ENCODE peak calls at places on chromosomes 6 and 20, in six cellular contexts. U is fibroblast of lung; M is hepatocyte; L is CD8-positive, alpha-beta T cell; D is AG04450; J is left ventricle myocardium inferior. E is an unnamed sample.

GRCh38 chr20:21104466-21104761 is 1.7 kb downstream of the LINC00237 start:
- DNase-seq in U (no peak), M (no peak), L (no peak), D (no peak), J (no peak), E (no peak)

GRCh38 chr6:47733879-47734558 is 35.6 kb downstream of the ADGRF4 start:
- DNase-seq in U (peak; percentile 6), M (peak; percentile 39), L (no peak), D (no peak), J (no peak), E (no peak)

GRCh38 chr6:24936641-24937317 is 1.0 kb upstream of the RIPOR2 start:
- DNase-seq in U (no peak), M (no peak), L (no peak), D (no peak), J (no peak), E (no peak)

GRCh38 chr6:111265842-111266241 is 178.5 kb downstream of the SLC16A10 start:
- DNase-seq in U (no peak), M (no peak), L (no peak), D (no peak), J (no peak), E (no peak)

GRCh38 chr6:57329933-57330332 is 12.5 kb downstream of the PRIM2 start:
- DNase-seq in U (no peak), M (no peak), L (no peak), D (no peak), J (no peak), E (no peak)

GRCh38 chr20:10061641-10062040 is 26.9 kb downstream of the ANKEF1 start:
- DNase-seq in U (no peak), M (no peak), L (no peak), D (no peak), J (peak; percentile 13), E (no peak)

GRCh38 chr20:62136283-62137091 is 6.7 kb downstream of the PSMA7 start:
- DNase-seq in U (peak; percentile 72), M (peak; percentile 82), L (peak; percentile 62), D (no peak), J (peak; percentile 66), E (peak; percentile 48)

GRCh38 chr20:43325926-43326325 is 131.8 kb upstream of the SRSF6 start:
- DNase-seq in U (no peak), M (no peak), L (no peak), D (no peak), J (no peak), E (no peak)

GRCh38 chr20:19609642-19610223 is 148.3 kb upstream of the RIN2 start:
- DNase-seq in U (no peak), M (peak; percentile 45), L (no peak), D (no peak), J (no peak), E (no peak)

GRCh38 chr6:3280866-3281465 is 22.2 kb downstream of the PSMG4 start:
- DNase-seq in U (no peak), M (no peak), L (no peak), D (no peak), J (no peak), E (no peak)

GRCh38 chr6:37371158-37372083 is 17.6 kb downstream of the RNF8 start:
- DNase-seq in U (no peak), M (no peak), L (no peak), D (no peak), J (no peak), E (no peak)

GRCh38 chr6:31711233-31711632 is 3.9 kb upstream of the LY6G6D start:
- DNase-seq in U (no peak), M (no peak), L (no peak), D (no peak), J (no peak), E (no peak)

GRCh38 chr6:155880905-155881304 is 425.3 kb upstream of the NOX3 start:
- DNase-seq in U (peak; percentile 62), M (no peak), L (no peak), D (no peak), J (no peak), E (no peak)

GRCh38 chr6:126180585-126180984 is 159.3 kb upstream of the CENPW start:
- DNase-seq in U (peak; percentile 86), M (no peak), L (no peak), D (peak; percentile 59), J (no peak), E (no peak)

GRCh38 chr6:16322666-16323312 is 84.4 kb downstream of the GMPR start:
- DNase-seq in U (peak; percentile 96), M (peak; percentile 39), L (peak; percentile 54), D (peak; percentile 87), J (peak; percentile 55), E (no peak)

GRCh38 chr6:4567141-4567540 is 209.1 kb upstream of the CDYL start:
- DNase-seq in U (peak; percentile 25), M (no peak), L (no peak), D (no peak), J (no peak), E (no peak)

GRCh38 chr6:12548526-12548925 is 168.0 kb upstream of the PHACTR1 start:
- DNase-seq in U (no peak), M (no peak), L (no peak), D (no peak), J (no peak), E (no peak)

GRCh38 chr20:3980260-3981131 is 34.9 kb downstream of the RNF24 start:
- DNase-seq in U (peak; percentile 76), M (peak; percentile 11), L (no peak), D (peak; percentile 4), J (peak; percentile 22), E (no peak)

GRCh38 chr6:30814137-30815084 is 69.9 kb upstream of the DDR1 start:
- DNase-seq in U (peak; percentile 68), M (peak; percentile 60), L (no peak), D (no peak), J (no peak), E (no peak)

GRCh38 chr6:35735452-35735851 is 1.4 kb upstream of the ARMC12 start:
- DNase-seq in U (no peak), M (no peak), L (no peak), D (no peak), J (no peak), E (no peak)

GRCh38 chr6:20946037-20946436 is 411.8 kb downstream of the CDKAL1 start:
- DNase-seq in U (peak; percentile 61), M (no peak), L (no peak), D (no peak), J (no peak), E (no peak)
- TF ChIP-seq CTCF in U (peak; percentile 41), M (no peak), L (no peak), D (peak; percentile 27), J (no peak), E (no peak)

GRCh38 chr6:372336-372911 is 19.1 kb upstream of the IRF4 start:
- DNase-seq in U (no peak), M (peak; percentile 10), L (no peak), D (no peak), J (no peak), E (no peak)

GRCh38 chr6:373031-373430 is 18.5 kb upstream of the IRF4 start:
- DNase-seq in U (no peak), M (no peak), L (no peak), D (no peak), J (no peak), E (no peak)

GRCh38 chr6:374956-375355 is 16.6 kb upstream of the IRF4 start:
- DNase-seq in U (no peak), M (no peak), L (no peak), D (no peak), J (no peak), E (no peak)

GRCh38 chr6:376823-377571 is 14.6 kb upstream of the IRF4 start:
- DNase-seq in U (no peak), M (no peak), L (no peak), D (no peak), J (no peak), E (no peak)

DNA sequence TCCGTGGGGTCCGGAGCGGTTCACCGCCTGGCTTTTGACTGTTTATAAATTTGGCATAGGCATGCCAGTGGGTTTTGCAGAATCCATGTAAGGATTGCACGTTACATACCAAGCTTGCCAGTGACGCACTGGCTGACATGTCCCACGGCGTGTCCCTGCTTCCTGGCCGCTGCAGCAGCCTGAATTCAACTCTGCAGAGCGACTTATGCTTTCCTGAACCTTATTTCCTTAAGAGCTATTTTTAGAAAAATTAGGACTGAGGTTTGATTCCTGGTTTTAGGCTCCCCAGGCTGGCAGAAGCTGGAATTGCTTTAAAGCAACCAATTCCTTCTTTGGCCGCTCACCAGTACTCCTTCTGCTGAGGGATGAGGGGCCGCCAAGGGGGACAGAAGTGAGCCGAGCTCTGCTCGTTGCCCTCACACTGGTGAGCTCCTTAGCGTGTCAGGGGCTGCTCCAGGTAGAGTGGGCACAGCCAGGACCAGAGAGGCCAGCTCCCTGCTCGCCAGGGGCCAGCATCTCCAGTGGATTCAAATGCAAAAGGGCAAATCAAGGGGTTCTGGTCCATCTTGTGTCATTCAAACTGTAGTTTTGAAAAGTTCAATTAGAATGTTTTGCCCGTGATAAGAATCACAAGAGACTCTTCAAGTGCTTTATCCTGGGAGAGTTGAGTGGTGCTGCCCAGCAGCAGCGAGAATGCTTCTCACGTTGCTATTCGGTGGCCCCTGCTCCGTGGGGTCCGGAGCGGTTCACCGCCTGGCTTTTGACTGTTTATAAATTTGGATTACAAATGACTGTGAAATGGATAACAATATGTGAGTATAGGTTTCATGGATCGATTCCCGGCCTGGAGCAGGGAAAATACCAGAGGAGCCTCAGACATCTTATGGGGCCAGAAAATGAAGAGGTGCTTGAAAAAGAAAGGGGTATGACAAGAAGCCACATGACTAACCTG is 17.5 kb upstream of the IRF4 start:
- DNase-seq in U (peak; percentile 48), M (peak; percentile 56), L (no peak), D (no peak), J (no peak), E (no peak)
- TF ChIP-seq CTCF in U (peak; percentile 38), M (peak; percentile 39), L (no peak), D (peak; percentile 28), J (peak; percentile 55), E (no peak)

DNA sequence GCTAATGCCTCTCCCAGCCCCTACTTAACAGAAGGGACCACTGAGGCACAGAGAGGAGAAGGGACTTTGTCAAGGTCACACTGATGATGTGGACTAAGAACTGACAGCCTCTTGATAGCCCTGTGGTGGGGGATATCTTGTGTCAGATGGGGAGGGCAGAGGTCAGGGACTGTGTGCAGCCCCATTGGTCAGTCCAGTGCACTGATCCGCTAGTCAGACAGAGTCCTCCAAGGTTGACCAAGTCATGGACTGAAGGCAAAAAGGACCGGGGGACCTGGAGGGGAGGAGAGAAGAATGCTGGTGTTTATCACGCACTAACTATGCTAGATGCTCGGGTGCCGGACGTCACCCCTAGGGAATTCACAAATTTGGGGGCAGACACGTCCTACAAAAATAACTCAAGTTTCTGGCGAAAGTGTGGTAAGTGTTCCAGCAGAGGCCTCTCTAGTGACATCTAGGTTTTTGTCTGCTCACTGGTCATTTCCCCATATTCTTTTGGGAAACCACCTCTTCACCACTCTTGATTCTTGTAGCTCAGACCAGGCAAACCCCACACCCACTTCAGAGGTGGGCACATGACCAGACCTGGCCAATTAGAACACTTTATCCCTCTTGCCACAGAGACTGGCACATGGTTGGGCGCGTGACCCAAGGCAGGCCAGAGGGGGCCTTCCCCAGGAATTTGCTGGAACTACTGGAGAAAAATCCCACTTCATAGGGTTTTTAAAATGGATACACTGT is 21.0 kb downstream of the TCF15 start:
- DNase-seq in U (no peak), M (no peak), L (no peak), D (no peak), J (no peak), E (no peak)
- TF ChIP-seq CTCF in U (no peak), M (no peak), L (no peak), D (no peak), J (no peak), E (no peak)

DNA sequence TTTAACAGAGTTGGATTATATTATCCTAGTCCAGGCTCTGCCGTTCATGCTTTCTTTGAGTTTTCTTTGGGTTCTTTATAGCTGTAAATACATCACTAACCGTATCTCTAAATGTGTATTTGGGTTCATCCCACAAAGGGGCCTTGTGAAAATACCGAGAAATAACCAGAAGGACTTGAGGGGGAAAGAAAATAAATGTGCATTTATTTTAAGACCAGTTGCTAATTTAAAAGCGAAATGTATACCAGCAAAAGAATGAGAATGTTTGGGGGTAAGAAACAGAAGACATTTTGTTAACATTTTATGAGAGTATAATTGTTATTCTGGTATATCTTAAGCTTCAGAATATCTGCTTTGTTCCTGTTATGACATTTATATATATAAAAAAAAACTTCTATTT is 38.9 kb downstream of the LRRN4 start:
- DNase-seq in U (no peak), M (no peak), L (no peak), D (no peak), J (no peak), E (no peak)
- TF ChIP-seq CTCF in U (no peak), M (no peak), L (no peak), D (no peak), J (no peak), E (no peak)

E was measured in progenitor cell of endocrine pancreas.